ENCODE peak calls at places on chromosomes 5 and 9, in six cellular contexts. K is colonic mucosa, S is uterus, I is DND-41, M is pancreas, P is upper lobe of right lung. L is an unnamed sample. For H3K4me1, the result is how much of the 10 kb centered on the place peaks cover.

GRCh38 chr9:89277454-89277853 is 33.5 kb upstream of the CKS2 start:
- DNase-seq in I (peak), P (no peak), S (no peak), M (no peak), K (no peak), L (no peak)

GRCh38 chr5:179765400-179765799 is 28.4 kb upstream of the LTC4S start:
- DNase-seq in K (no peak), S (no peak), M (no peak), P (no peak), I (no peak), L (peak)

GRCh38 chr9:79565245-79565644 is 6.5 kb upstream of the TLE4 start:
- DNase-seq in S (no peak), K (no peak), I (no peak), M (no peak), P (no peak), L (no peak)

GRCh38 chr9:99905833-99906402 is 536 bp upstream of the STX17 start:
- DNase-seq in S (no peak), I (no peak), K (peak), M (peak), P (no peak), L (peak)

GRCh38 chr5:1001406-1002270 is 7.0 kb upstream of the NKD2 start:
- DNase-seq in I (peak), P (peak), K (peak), M (peak), S (no peak), L (no peak)

GRCh38 chr5:133147411-133147810 is 95.6 kb downstream of the HSPA4 start:
- DNase-seq in P (no peak), K (no peak), S (no peak), M (peak), I (peak), L (peak)

GRCh38 chr9:91778031-91778430 is 172.0 kb downstream of the ROR2 start:
- DNase-seq in M (no peak), K (peak), S (no peak), P (no peak), I (no peak), L (no peak)

GRCh38 chr9:70480405-70480980 is 66.0 kb upstream of the KLF9 start:
- DNase-seq in I (no peak), S (peak), M (peak), P (peak), K (peak), L (no peak)

GRCh38 chr5:71954329-71954728 is 152.9 kb upstream of the MAP1B start:
- DNase-seq in P (no peak), I (no peak), K (no peak), S (no peak), M (peak), L (no peak)

GRCh38 chr9:126704157-126704941 is 90.6 kb downstream of the LMX1B start:
- DNase-seq in S (peak), K (no peak), M (peak), I (no peak), P (peak), L (no peak)

GRCh38 chr5:95086932-95087818 is 197.7 kb downstream of the MCTP1 start:
- DNase-seq in I (no peak), M (no peak), P (no peak), K (no peak), S (no peak), L (no peak)

GRCh38 chr9:89038354-89039091 is 47.3 kb downstream of the S1PR3 start:
- DNase-seq in K (peak), P (no peak), M (no peak), S (no peak), I (no peak), L (no peak)

GRCh38 chr5:40681351-40682311 is 1.9 kb downstream of the PTGER4 start:
- DNase-seq in I (peak), M (peak), P (peak), S (no peak), K (peak), L (no peak)

GRCh38 chr9:31486630-31487029 is 897.8 kb upstream of the ACO1 start:
- DNase-seq in I (no peak), K (no peak), M (no peak), S (no peak), P (no peak), L (no peak)

GRCh38 chr5:79122963-79123362 is 11.4 kb downstream of the BHMT start:
- DNase-seq in S (no peak), K (no peak), M (no peak), I (no peak), P (no peak), L (no peak)

GRCh38 chr9:77475641-77476473 is 172.3 kb downstream of the GNA14 start:
- DNase-seq in K (no peak), S (no peak), I (peak), P (no peak), M (no peak), L (no peak)

GRCh38 chr9:20187318-20187717 is 398.5 kb upstream of the SLC24A2 start:
- DNase-seq in I (no peak), M (no peak), P (no peak), S (no peak), K (no peak), L (no peak)

GRCh38 chr9:20186823-20187222 is 398.0 kb upstream of the SLC24A2 start:
- DNase-seq in M (no peak), S (no peak), P (no peak), I (no peak), K (no peak), L (no peak)

GRCh38 chr9:20188616-20189212 is 399.9 kb upstream of the SLC24A2 start:
- DNase-seq in I (no peak), K (no peak), S (no peak), P (no peak), M (no peak), L (no peak)

GRCh38 chr9:20189871-20190270 is 401.0 kb upstream of the SLC24A2 start:
- DNase-seq in P (no peak), K (no peak), M (peak), I (no peak), S (no peak), L (no peak)

DNA sequence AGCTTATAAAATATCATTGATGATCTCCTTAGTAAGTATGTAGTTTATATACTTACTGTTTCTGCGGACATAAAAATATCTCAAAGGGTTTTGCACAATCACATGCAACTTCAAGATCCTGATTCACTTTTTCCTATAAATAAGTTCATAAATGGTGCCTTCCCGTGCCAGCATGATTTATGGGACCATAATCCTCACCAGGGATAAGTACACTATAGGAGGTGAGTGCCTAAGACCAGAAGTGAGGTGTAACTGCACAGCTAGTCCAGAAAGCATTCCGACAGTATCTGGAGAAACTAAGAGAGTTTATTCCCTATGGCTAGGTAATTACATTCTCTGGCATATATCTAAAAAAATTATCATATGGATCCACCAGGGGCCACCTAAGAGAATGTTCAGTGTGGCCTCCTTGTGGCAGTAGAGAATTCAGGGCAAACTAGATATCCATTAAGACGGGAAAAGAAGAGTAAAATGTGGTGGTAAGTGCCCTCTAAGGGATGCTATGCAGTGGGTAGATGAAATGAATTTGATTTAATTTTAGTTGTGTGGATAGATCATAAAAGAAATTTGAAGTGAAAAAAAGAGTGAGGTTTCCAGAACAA is 402.5 kb upstream of the SLC24A2 start:
- DNase-seq in I (no peak), M (no peak), P (no peak), S (no peak), K (no peak), L (no peak)
- TF ChIP-seq CTCF in I (no peak), M (no peak), P (no peak), S (no peak), K (no peak), L (no peak)

DNA sequence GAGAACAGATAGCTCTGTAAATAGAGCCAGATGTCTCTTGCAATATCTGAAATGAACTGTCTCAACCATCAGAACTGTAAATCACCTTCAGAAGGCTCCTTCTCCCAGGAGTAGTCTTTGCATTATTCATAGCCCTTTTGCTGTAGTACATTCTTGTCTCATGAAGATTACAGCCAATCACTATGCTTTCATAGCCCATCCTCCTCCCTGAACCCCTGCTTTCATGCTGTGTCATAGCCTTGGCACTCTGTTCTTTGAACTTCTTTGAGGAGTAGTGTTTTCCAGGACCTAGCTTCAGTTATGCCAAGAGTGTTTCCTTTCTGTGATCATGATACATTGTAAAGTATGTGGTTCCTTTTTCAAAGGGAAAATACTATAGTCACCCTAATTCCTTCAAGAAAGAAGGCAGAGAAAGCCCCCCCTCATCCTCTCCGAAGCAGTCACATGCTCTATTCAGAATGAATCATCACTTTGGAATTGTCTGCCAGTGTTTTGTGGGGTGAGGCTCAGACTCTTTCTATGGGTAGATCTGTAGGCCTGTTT is 61.1 kb downstream of the GRIA1 start:
- DNase-seq in S (no peak), K (no peak), P (no peak), I (no peak), M (no peak), L (no peak)
- H3K27ac ChIP-seq in S (peak), K (no peak), P (no peak), I (no peak), M (no peak), L (no peak)

GRCh38 chr5:143920772-143921171 is 108.8 kb downstream of the HMHB1 start:
- DNase-seq in M (no peak), I (no peak), K (no peak), P (no peak), S (no peak), L (no peak)
- H3K4me1 ChIP-seq in M (under half), I (under half), K (under half), P (under half), S (under half), L (under half)

GRCh38 chr9:127897194-127897692 is 2.2 kb downstream of the ST6GALNAC6 start:
- DNase-seq in M (peak), I (no peak), K (peak), S (peak), P (peak), L (peak)
- TF ChIP-seq CTCF in M (no peak), I (no peak), K (no peak), S (no peak), P (no peak), L (no peak)

GRCh38 chr5:150759334-150759583 is 442 bp upstream of the DCTN4 start:
- DNase-seq in K (no peak), M (no peak), I (no peak), S (no peak), P (no peak), L (no peak)

GRCh38 chr5:150758534-150759333 is at the start of gene DCTN4:
- DNase-seq in M (peak), P (peak), K (peak), S (peak), I (peak), L (peak)

GRCh38 chr5:150762216-150762615 is 3.4 kb upstream of the DCTN4 start:
- DNase-seq in M (no peak), P (no peak), S (no peak), I (no peak), K (no peak), L (peak)

GRCh38 chr5:150757087-150757649 is 1.6 kb downstream of the DCTN4 start:
- DNase-seq in S (no peak), M (no peak), I (no peak), K (no peak), P (no peak), L (no peak)

DNA sequence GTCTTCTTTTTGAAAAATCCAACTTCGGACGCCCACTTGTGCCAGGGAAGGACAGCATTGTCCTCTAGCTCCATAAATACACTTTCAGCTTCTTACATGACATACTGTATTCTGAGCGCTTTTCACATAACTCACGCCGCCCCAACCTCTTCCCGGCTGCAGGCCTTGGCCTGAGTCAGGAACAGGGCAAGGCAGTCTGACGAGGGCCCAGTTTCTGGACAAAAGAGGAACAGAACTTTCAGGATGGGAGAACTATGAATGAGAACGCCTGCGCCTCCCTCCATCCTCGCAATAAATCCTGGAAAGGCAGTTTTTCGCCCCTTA is 645 bp downstream of the DCTN4 start:
- DNase-seq in M (no peak), I (no peak), P (no peak), K (no peak), S (no peak), L (no peak)
- H3K27ac ChIP-seq in M (peak), I (peak), P (peak), K (peak), S (peak), L (peak)

GRCh38 chr5:61277781-61278180 is 54.3 kb upstream of the ZSWIM6 start:
- DNase-seq in P (peak), K (no peak), M (no peak), I (no peak), S (no peak), L (no peak)

GRCh38 chr5:61279725-61280124 is 52.3 kb upstream of the ZSWIM6 start:
- DNase-seq in S (no peak), M (no peak), P (no peak), K (no peak), I (no peak), L (no peak)

GRCh38 chr5:61275841-61276240 is 56.2 kb upstream of the ZSWIM6 start:
- DNase-seq in M (no peak), P (peak), I (no peak), S (no peak), K (no peak), L (peak)

GRCh38 chr5:61274561-61274960 is 57.5 kb upstream of the ZSWIM6 start:
- DNase-seq in P (no peak), K (no peak), I (no peak), M (no peak), S (no peak), L (no peak)

DNA sequence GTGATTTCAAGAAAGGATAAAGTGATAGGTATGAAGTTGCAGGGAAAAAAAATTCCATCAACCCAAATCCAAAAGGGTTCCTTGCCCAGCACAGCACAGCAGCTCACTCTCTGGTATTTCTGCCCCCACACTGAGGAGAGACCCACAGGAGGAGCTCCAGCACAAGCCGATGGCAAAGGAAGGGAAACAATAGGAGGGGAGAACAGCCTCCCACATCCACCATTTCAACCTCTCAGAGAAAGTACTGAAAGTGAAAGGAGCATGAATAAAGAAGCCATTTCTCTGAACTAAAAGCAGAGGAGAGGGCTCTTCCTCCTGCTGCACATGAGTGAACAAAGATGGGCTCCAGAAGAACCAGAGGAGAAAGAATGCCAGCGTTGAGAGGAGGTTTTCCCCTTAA is 54.9 kb upstream of the ZSWIM6 start:
- DNase-seq in I (no peak), P (no peak), M (no peak), K (no peak), S (no peak), L (peak)
- H3K4me1 ChIP-seq in I (under half), P (under half), M (under half), K (under half), S (under half), L (under half)

GRCh38 chr5:54254482-54255198 is 55.7 kb downstream of the ARL15 start:
- DNase-seq in S (no peak), M (no peak), I (no peak), P (no peak), K (no peak), L (no peak)
- TF ChIP-seq CTCF in S (no peak), M (no peak), I (peak), P (peak), K (peak), L (peak)

DNA sequence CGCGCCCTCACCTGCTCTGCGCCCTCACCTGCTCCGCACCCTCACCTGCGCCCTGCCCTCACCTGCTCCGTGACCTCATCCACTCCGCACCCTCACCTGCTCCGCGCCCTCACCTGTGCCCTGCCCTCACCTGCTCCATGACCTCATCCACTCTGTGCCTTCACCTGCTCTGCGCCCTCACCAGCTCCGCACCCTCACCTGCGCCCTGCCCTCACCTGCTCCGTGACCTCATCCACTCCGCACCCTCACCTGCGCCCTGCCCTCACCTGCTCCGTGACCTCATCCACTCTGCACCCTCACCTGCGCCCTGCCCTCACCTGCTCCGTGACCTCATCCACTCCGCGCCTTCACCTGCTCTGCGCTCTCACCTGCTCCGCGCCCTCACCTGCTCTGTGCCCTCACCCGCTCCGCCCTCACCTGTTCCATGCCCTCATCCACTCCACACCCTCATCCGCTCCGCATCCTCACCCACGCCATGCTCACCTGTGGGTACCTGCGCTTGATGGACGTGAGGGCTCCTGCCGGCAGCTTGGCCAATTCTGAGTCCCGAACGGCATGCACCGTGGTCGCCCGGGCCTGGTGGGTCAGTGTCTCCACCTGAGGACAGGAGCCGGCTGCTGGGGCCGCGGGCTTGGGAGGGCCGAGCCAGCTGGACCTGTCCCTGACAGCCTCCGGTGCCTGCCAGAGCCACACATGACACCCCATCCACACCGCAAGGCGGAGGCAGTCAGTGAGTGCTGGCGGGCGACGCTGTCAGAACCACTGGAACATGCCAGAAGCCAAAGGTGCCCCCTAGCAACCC is 35.6 kb upstream of the NSMF start:
- DNase-seq in I (no peak), K (no peak), M (no peak), P (no peak), S (no peak), L (no peak)
- H3K27ac ChIP-seq in I (no peak), K (no peak), M (no peak), P (no peak), S (no peak), L (no peak)

DNA sequence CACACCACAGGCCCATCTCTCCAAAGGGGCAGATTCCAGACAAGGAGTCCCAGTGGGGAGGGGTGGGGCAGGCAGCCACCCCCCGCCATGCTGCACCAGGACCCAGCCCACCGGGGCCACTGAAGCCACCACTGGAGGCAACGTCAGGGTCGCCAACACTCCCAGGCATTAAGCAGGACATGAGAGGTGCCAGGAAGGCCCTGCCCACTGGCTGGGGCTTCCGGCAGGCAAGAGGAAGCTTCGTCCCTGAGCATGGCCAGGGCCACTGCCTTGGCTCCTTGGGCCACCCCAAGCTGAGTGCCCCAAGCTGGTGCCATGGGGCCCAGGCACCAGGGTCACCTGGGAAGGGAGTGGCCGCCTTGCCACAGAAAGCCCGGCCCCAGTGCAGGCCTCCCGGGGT is 17.5 kb downstream of the KCNT1 start:
- DNase-seq in K (no peak), P (no peak), I (no peak), M (no peak), S (no peak), L (no peak)
- H3K4me1 ChIP-seq in K (under half), P (under half), I (under half), M (under half), S (under half), L (under half)

DNA sequence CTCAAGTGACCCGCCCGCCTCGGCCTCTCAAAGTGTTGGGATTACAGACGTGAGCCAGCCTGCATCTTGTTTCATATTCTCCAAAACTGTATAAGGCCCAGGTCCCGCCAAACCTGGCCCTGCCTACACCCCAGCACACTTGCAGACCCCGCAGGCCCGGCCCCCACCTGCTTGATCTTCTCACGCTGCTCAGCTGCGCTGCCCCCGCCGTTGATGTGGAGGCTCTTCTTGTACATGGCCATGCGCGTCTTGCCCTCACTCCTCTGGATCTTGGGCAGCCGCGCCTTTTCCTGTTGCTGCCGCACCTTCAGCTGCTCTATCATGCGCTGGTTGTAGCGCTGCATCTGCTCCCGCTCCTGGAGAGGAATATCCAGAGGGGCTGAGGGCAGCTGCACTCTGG is 49.0 kb upstream of the FBXW11 start:
- DNase-seq in S (no peak), K (no peak), I (no peak), M (no peak), P (no peak), L (no peak)
- TF ChIP-seq CTCF in S (no peak), K (no peak), I (no peak), M (no peak), P (no peak), L (no peak)

L was measured in cardiac muscle cell.